ENCODE peak calls at places on chromosomes 12 and 14, in seven cellular contexts. One of them, this sample, is unnamed.

GRCh38 chr14:102220031-102220430 is 80.3 kb downstream of the WDR20 start:
- DNase-seq in cardiac fibroblast: no peak
- DNase-seq in HFF-Myc: no peak
- DNase-seq in astrocyte of the spinal cord: no peak
- DNase-seq in IMR-90: no peak
- DNase-seq in adrenal gland: no peak
- DNase-seq in tibial artery: no peak
- DNase-seq in this sample: no peak

GRCh38 chr12:90922068-90922743 is 32.8 kb downstream of the CCER1 start:
- DNase-seq in astrocyte of the spinal cord: peak; percentile 36
- DNase-seq in tibial artery: no peak
- DNase-seq in HFF-Myc: no peak
- DNase-seq in adrenal gland: no peak
- DNase-seq in cardiac fibroblast: peak; percentile 75
- DNase-seq in IMR-90: peak; percentile 80
- DNase-seq in this sample: no peak

GRCh38 chr12:92593734-92594402 is 108.9 kb upstream of the PLEKHG7 start:
- DNase-seq in cardiac fibroblast: peak; percentile 99
- DNase-seq in astrocyte of the spinal cord: peak; percentile 87
- DNase-seq in HFF-Myc: peak; percentile 72
- DNase-seq in tibial artery: peak; percentile 32
- DNase-seq in adrenal gland: peak; percentile 78
- DNase-seq in IMR-90: peak; percentile 96
- DNase-seq in this sample: peak; percentile 55

GRCh38 chr12:67681941-67682340 is 33.4 kb downstream of the DYRK2 start:
- DNase-seq in tibial artery: no peak
- DNase-seq in HFF-Myc: no peak
- DNase-seq in IMR-90: no peak
- DNase-seq in adrenal gland: no peak
- DNase-seq in astrocyte of the spinal cord: no peak
- DNase-seq in cardiac fibroblast: no peak
- DNase-seq in this sample: no peak

GRCh38 chr12:58732894-58733293 is 187.4 kb downstream of the LRIG3 start:
- DNase-seq in cardiac fibroblast: peak; percentile 49
- DNase-seq in tibial artery: no peak
- DNase-seq in IMR-90: peak; percentile 17
- DNase-seq in adrenal gland: no peak
- DNase-seq in HFF-Myc: no peak
- DNase-seq in astrocyte of the spinal cord: no peak
- DNase-seq in this sample: no peak

GRCh38 chr14:100906420-100906819 is 2.9 kb upstream of the RTL1 start:
- DNase-seq in HFF-Myc: no peak
- DNase-seq in cardiac fibroblast: no peak
- DNase-seq in adrenal gland: no peak
- DNase-seq in IMR-90: no peak
- DNase-seq in tibial artery: no peak
- DNase-seq in astrocyte of the spinal cord: no peak
- DNase-seq in this sample: no peak

GRCh38 chr12:124764870-124765570 is 98.6 kb downstream of the SCARB1 start:
- DNase-seq in IMR-90: peak; percentile 89
- DNase-seq in astrocyte of the spinal cord: peak; percentile 91
- DNase-seq in adrenal gland: no peak
- DNase-seq in HFF-Myc: peak; percentile 52
- DNase-seq in cardiac fibroblast: peak; percentile 97
- DNase-seq in tibial artery: peak; percentile 78
- DNase-seq in this sample: no peak

GRCh38 chr12:122366685-122367475 is 55.6 kb downstream of the CLIP1 start:
- DNase-seq in astrocyte of the spinal cord: peak; percentile 85
- DNase-seq in cardiac fibroblast: peak; percentile 96
- DNase-seq in adrenal gland: peak; percentile 70
- DNase-seq in tibial artery: peak; percentile 74
- DNase-seq in IMR-90: peak; percentile 90
- DNase-seq in HFF-Myc: peak; percentile 78
- DNase-seq in this sample: peak; percentile 80

GRCh38 chr12:68159681-68160304 is at the start of gene IFNG:
- DNase-seq in IMR-90: no peak
- DNase-seq in cardiac fibroblast: no peak
- DNase-seq in tibial artery: no peak
- DNase-seq in adrenal gland: no peak
- DNase-seq in HFF-Myc: no peak
- DNase-seq in astrocyte of the spinal cord: no peak
- DNase-seq in this sample: no peak

GRCh38 chr14:99316281-99317163 is 44.5 kb upstream of the BCL11B start:
- DNase-seq in HFF-Myc: no peak
- DNase-seq in tibial artery: no peak
- DNase-seq in cardiac fibroblast: no peak
- DNase-seq in IMR-90: no peak
- DNase-seq in astrocyte of the spinal cord: no peak
- DNase-seq in adrenal gland: no peak
- DNase-seq in this sample: no peak

GRCh38 chr12:115094163-115094816 is 410.3 kb upstream of the TBX3 start:
- DNase-seq in IMR-90: no peak
- DNase-seq in astrocyte of the spinal cord: no peak
- DNase-seq in tibial artery: no peak
- DNase-seq in adrenal gland: peak; percentile 56
- DNase-seq in cardiac fibroblast: no peak
- DNase-seq in HFF-Myc: no peak
- DNase-seq in this sample: no peak

GRCh38 chr14:61191751-61192150 is 89.4 kb downstream of the TMEM30B start:
- DNase-seq in HFF-Myc: no peak
- DNase-seq in IMR-90: no peak
- DNase-seq in astrocyte of the spinal cord: no peak
- DNase-seq in cardiac fibroblast: no peak
- DNase-seq in adrenal gland: no peak
- DNase-seq in tibial artery: no peak
- DNase-seq in this sample: no peak

GRCh38 chr14:94539181-94539580 is 22.1 kb upstream of the SERPINA4 start:
- DNase-seq in tibial artery: no peak
- DNase-seq in cardiac fibroblast: no peak
- DNase-seq in adrenal gland: no peak
- DNase-seq in IMR-90: no peak
- DNase-seq in HFF-Myc: no peak
- DNase-seq in astrocyte of the spinal cord: no peak
- DNase-seq in this sample: no peak

GRCh38 chr12:65673732-65674131 is 150.6 kb upstream of the HMGA2 start:
- DNase-seq in HFF-Myc: no peak
- DNase-seq in cardiac fibroblast: peak; percentile 61
- DNase-seq in adrenal gland: no peak
- DNase-seq in tibial artery: no peak
- DNase-seq in IMR-90: peak; percentile 51
- DNase-seq in astrocyte of the spinal cord: peak; percentile 59
- DNase-seq in this sample: no peak

GRCh38 chr12:104722541-104723534 is 235.3 kb downstream of the SLC41A2 start:
- DNase-seq in tibial artery: no peak
- DNase-seq in astrocyte of the spinal cord: no peak
- DNase-seq in HFF-Myc: no peak
- DNase-seq in cardiac fibroblast: no peak
- DNase-seq in adrenal gland: no peak
- DNase-seq in IMR-90: no peak
- DNase-seq in this sample: no peak

GRCh38 chr14:106228541-106229158 is 702.3 kb downstream of the TMEM121 start:
- DNase-seq in adrenal gland: no peak
- DNase-seq in astrocyte of the spinal cord: no peak
- DNase-seq in IMR-90: no peak
- DNase-seq in HFF-Myc: no peak
- DNase-seq in cardiac fibroblast: no peak
- DNase-seq in tibial artery: no peak
- DNase-seq in this sample: no peak

GRCh38 chr12:67928621-67929369 is 60.5 kb upstream of the IFNG-AS1 start:
- DNase-seq in tibial artery: no peak
- DNase-seq in adrenal gland: no peak
- DNase-seq in HFF-Myc: no peak
- DNase-seq in cardiac fibroblast: peak; percentile 10
- DNase-seq in astrocyte of the spinal cord: no peak
- DNase-seq in IMR-90: no peak
- DNase-seq in this sample: peak; percentile 29

GRCh38 chr14:99350751-99351150 is 78.8 kb upstream of the BCL11B start:
- DNase-seq in HFF-Myc: no peak
- DNase-seq in IMR-90: no peak
- DNase-seq in cardiac fibroblast: no peak
- DNase-seq in tibial artery: no peak
- DNase-seq in adrenal gland: no peak
- DNase-seq in astrocyte of the spinal cord: no peak
- DNase-seq in this sample: no peak

GRCh38 chr12:123854232-123854631 is 92.1 kb downstream of the DNAH10 start:
- DNase-seq in HFF-Myc: no peak
- DNase-seq in tibial artery: no peak
- DNase-seq in astrocyte of the spinal cord: no peak
- DNase-seq in IMR-90: no peak
- DNase-seq in cardiac fibroblast: no peak
- DNase-seq in adrenal gland: no peak
- DNase-seq in this sample: no peak

GRCh38 chr12:94677778-94678177 is 27.4 kb upstream of the TMCC3 start:
- DNase-seq in tibial artery: no peak
- DNase-seq in adrenal gland: no peak
- DNase-seq in IMR-90: no peak
- DNase-seq in cardiac fibroblast: no peak
- DNase-seq in HFF-Myc: no peak
- DNase-seq in astrocyte of the spinal cord: no peak
- DNase-seq in this sample: no peak
- H3K4me3 ChIP-seq in tibial artery: no peak overlapping the region
- H3K4me3 ChIP-seq in adrenal gland: no peak overlapping the region
- H3K4me3 ChIP-seq in IMR-90: no peak overlapping the region
- H3K4me3 ChIP-seq in cardiac fibroblast: no peak overlapping the region
- H3K4me3 ChIP-seq in HFF-Myc: no peak overlapping the region
- H3K4me3 ChIP-seq in astrocyte of the spinal cord: no peak overlapping the region
- H3K4me3 ChIP-seq in this sample: no peak overlapping the region

GRCh38 chr14:77028384-77029246 is at the start of gene IRF2BPL:
- DNase-seq in IMR-90: peak; percentile 99
- DNase-seq in cardiac fibroblast: peak; percentile 98
- DNase-seq in tibial artery: peak; percentile 99
- DNase-seq in HFF-Myc: peak; percentile 93
- DNase-seq in adrenal gland: peak; percentile 99
- DNase-seq in astrocyte of the spinal cord: peak; percentile 99
- DNase-seq in this sample: peak; percentile 93

GRCh38 chr14:77025744-77026165 is 2.8 kb downstream of the IRF2BPL start:
- DNase-seq in IMR-90: no peak
- DNase-seq in astrocyte of the spinal cord: no peak
- DNase-seq in cardiac fibroblast: peak; percentile 28
- DNase-seq in HFF-Myc: no peak
- DNase-seq in adrenal gland: peak; percentile 52
- DNase-seq in tibial artery: no peak
- DNase-seq in this sample: no peak

GRCh38 chr14:77026166-77026929 is 2.2 kb downstream of the IRF2BPL start:
- DNase-seq in cardiac fibroblast: peak; percentile 68
- DNase-seq in adrenal gland: peak; percentile 64
- DNase-seq in IMR-90: peak; percentile 51
- DNase-seq in tibial artery: peak; percentile 42
- DNase-seq in HFF-Myc: no peak
- DNase-seq in astrocyte of the spinal cord: peak; percentile 57
- DNase-seq in this sample: no peak

GRCh38 chr14:77026930-77027537 is 1.5 kb downstream of the IRF2BPL start:
- DNase-seq in HFF-Myc: no peak
- DNase-seq in IMR-90: peak; percentile 54
- DNase-seq in astrocyte of the spinal cord: peak; percentile 56
- DNase-seq in adrenal gland: peak; percentile 57
- DNase-seq in cardiac fibroblast: peak; percentile 63
- DNase-seq in tibial artery: no peak
- DNase-seq in this sample: peak; percentile 33

DNA sequence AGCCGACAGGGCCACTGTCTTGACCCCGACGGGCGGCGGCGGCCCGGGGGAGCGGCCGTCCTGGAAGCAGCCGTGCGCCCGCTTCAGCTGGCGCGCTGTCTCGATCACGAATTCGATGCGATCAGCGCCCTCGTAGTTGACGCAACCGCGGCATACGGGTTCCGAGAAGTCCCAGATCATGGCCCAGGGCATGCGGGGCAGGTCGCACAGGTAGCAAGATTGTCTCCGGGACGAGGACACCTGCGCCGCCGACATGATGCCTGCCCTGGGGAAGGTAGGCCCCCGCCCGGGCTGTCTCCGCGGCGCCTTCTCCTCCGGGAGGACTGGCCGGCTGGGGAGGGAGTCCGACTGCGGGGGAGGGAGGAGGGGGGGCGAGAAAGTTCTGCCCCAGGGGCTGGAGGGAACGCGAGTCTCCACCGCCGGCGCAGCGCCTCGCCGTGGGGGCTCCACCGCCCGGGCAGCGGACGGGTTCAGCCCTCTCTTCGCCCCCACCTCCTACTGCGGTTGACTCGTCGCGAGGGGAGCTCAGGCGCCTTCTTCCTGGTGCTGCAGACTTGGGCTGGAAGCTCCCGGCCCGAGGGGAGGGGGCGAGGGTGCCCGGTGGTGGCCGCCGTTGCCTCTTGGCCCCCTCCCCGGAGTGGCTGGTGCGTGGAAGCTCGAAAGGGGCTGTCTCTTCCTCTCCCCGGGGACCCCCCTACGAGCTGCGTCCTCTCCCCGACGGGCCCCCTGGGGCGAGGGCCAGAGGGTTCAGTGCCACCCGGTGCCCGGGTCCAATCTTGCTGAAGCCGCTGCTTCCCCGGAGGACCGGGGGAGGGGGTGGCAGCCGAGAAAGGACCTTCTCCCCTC is 747 bp downstream of the IRF2BPL start:
- DNase-seq in HFF-Myc: no peak
- DNase-seq in cardiac fibroblast: peak; percentile 69
- DNase-seq in tibial artery: peak; percentile 73
- DNase-seq in astrocyte of the spinal cord: peak; percentile 84
- DNase-seq in adrenal gland: peak; percentile 81
- DNase-seq in IMR-90: peak; percentile 81
- DNase-seq in this sample: peak; percentile 81
- H3K4me3 ChIP-seq in HFF-Myc: peak overlapping the region; percentile 84
- H3K4me3 ChIP-seq in cardiac fibroblast: peak overlapping the region; percentile 80
- H3K4me3 ChIP-seq in tibial artery: peak overlapping the region; percentile 82
- H3K4me3 ChIP-seq in astrocyte of the spinal cord: peak overlapping the region; percentile 69
- H3K4me3 ChIP-seq in adrenal gland: peak overlapping the region; percentile 85
- H3K4me3 ChIP-seq in IMR-90: peak overlapping the region; percentile 97
- H3K4me3 ChIP-seq in this sample: peak overlapping the region; percentile 73

GRCh38 chr12:50205648-50206047 is 38.5 kb upstream of the CERS5 start:
- DNase-seq in adrenal gland: no peak
- DNase-seq in IMR-90: no peak
- DNase-seq in cardiac fibroblast: no peak
- DNase-seq in astrocyte of the spinal cord: no peak
- DNase-seq in tibial artery: no peak
- DNase-seq in HFF-Myc: no peak
- DNase-seq in this sample: no peak
- H3K4me3 ChIP-seq in adrenal gland: no peak overlapping the region
- H3K4me3 ChIP-seq in IMR-90: no peak overlapping the region
- H3K4me3 ChIP-seq in cardiac fibroblast: no peak overlapping the region
- H3K4me3 ChIP-seq in astrocyte of the spinal cord: no peak overlapping the region
- H3K4me3 ChIP-seq in tibial artery: no peak overlapping the region
- H3K4me3 ChIP-seq in HFF-Myc: no peak overlapping the region
- H3K4me3 ChIP-seq in this sample: no peak overlapping the region

DNA sequence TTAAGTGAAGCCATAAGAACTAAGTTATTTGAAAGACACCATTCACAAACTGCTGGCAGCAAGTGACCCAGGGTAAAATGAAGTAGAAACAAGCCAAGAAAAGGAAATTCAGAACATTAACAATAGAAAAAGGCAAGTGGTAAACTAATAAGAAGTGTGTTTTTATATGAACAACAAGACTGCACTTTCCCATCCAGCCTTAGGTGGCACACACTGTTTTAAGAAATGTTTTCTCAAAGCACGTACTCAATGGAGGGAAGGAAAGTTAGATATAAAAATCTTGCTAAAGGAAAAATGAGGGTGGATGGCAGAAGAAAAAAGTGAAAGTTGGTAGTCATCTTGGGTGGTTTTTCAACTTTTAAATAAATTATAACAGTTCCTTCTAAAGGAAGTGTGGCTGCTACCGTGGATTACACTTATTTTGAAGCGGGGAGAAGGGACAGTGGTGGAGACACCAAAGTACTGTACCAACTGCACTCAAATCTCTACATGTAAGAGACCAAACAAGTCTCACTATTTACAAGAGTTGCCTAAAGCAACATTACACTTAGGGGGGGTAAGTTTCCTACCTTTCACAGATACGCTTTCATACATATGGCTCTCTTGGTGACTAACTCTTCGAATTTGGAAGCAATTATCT is 58.8 kb downstream of the SEL1L start:
- DNase-seq in tibial artery: no peak
- DNase-seq in HFF-Myc: no peak
- DNase-seq in IMR-90: no peak
- DNase-seq in cardiac fibroblast: no peak
- DNase-seq in adrenal gland: no peak
- DNase-seq in astrocyte of the spinal cord: no peak
- DNase-seq in this sample: no peak
- H3K4me3 ChIP-seq in tibial artery: no peak overlapping the region
- H3K4me3 ChIP-seq in HFF-Myc: no peak overlapping the region
- H3K4me3 ChIP-seq in IMR-90: no peak overlapping the region
- H3K4me3 ChIP-seq in cardiac fibroblast: no peak overlapping the region
- H3K4me3 ChIP-seq in adrenal gland: no peak overlapping the region
- H3K4me3 ChIP-seq in astrocyte of the spinal cord: no peak overlapping the region
- H3K4me3 ChIP-seq in this sample: no peak overlapping the region

This sample was measured in MG63.